ENCODE peak calls at places on chromosome 3, in five cellular contexts. W is B cell, N is RWPE1, D is islet precursor cell, Q is epithelial cell of esophagus. U is an unnamed sample.

GRCh38 chr3:43723121-43723734 is 32.5 kb downstream of the ABHD5 start:
- DNase-seq in Q (peak), N (peak), D (no peak), W (no peak), U (no peak)

GRCh38 chr3:106423321-106424225 is 554.8 kb upstream of the CBLB start:
- DNase-seq in Q (peak), W (no peak), D (no peak), N (no peak), U (no peak)

GRCh38 chr3:59243476-59243875 is 193.7 kb upstream of the CFAP20DC start:
- DNase-seq in Q (no peak), D (no peak), W (no peak), N (no peak), U (no peak)

GRCh38 chr3:183369626-183370025 is 58.8 kb downstream of the MCF2L2 start:
- DNase-seq in N (no peak), W (no peak), D (no peak), Q (peak), U (no peak)

GRCh38 chr3:4750306-4751056 is 228.8 kb upstream of the BHLHE40 start:
- DNase-seq in N (no peak), Q (peak), D (peak), W (no peak), U (no peak)

GRCh38 chr3:75325716-75326115 is 338.4 kb upstream of the FRG2C start:
- DNase-seq in D (no peak), W (no peak), Q (no peak), N (no peak), U (no peak)

GRCh38 chr3:15976524-15976923 is 178.7 kb upstream of the ANKRD28 start:
- DNase-seq in W (no peak), D (no peak), Q (peak), N (no peak), U (no peak)

GRCh38 chr3:98482717-98483482 is 14.6 kb upstream of the OR5K2 start:
- DNase-seq in W (no peak), D (peak), N (peak), Q (peak), U (no peak)

GRCh38 chr3:189132125-189132744 is 39.5 kb upstream of the TPRG1 start:
- DNase-seq in Q (peak), W (no peak), N (peak), D (peak), U (peak)

GRCh38 chr3:126356373-126357298 is 572 bp downstream of the KLF15 start:
- DNase-seq in W (peak), N (no peak), D (no peak), Q (no peak), U (no peak)

GRCh38 chr3:52196977-52197376 is 983 bp upstream of the ALAS1 start:
- DNase-seq in N (no peak), W (no peak), D (no peak), Q (no peak), U (no peak)

GRCh38 chr3:106056919-106057318 is 188.1 kb upstream of the CBLB start:
- DNase-seq in Q (no peak), W (no peak), N (no peak), D (no peak), U (no peak)

GRCh38 chr3:161420746-161421145 is 49.4 kb upstream of the SPTSSB start:
- DNase-seq in N (peak), Q (peak), W (no peak), D (peak), U (no peak)

GRCh38 chr3:25291524-25291923 is 136.5 kb upstream of the RARB start:
- DNase-seq in Q (no peak), D (no peak), W (no peak), N (no peak), U (no peak)

GRCh38 chr3:26236991-26237682 is 385.4 kb upstream of the LRRC3B start:
- DNase-seq in Q (no peak), D (no peak), W (no peak), N (no peak), U (no peak)

GRCh38 chr3:27666708-27667107 is 55.4 kb downstream of the EOMES start:
- DNase-seq in Q (no peak), D (no peak), W (peak), N (no peak), U (no peak)

GRCh38 chr3:108462899-108463298 is 47.5 kb downstream of the MYH15 start:
- DNase-seq in Q (peak), W (no peak), N (no peak), D (no peak), U (no peak)

GRCh38 chr3:44584646-44585501 is at the start of gene ZNF660:
- DNase-seq in W (peak), N (no peak), Q (peak), D (peak), U (no peak)

GRCh38 chr3:10575601-10576160 is 70.3 kb upstream of the ATP2B2 start:
- DNase-seq in W (no peak), N (no peak), Q (no peak), D (no peak), U (no peak)

GRCh38 chr3:172690936-172691335 is 19.9 kb downstream of the NCEH1 start:
- DNase-seq in D (no peak), W (no peak), N (no peak), Q (no peak), U (no peak)

GRCh38 chr3:168794427-168794826 is 698.7 kb upstream of the GOLIM4 start:
- DNase-seq in D (no peak), Q (no peak), W (no peak), N (no peak), U (no peak)

U was measured in activated T-helper 1 cell treated with anti-CD3 and anti-CD28 coated beads, Interleukin-2, amount 50 U/mL, for 16 hours.